ENCODE peak calls at places on chromosomes 4 and X, in nine cellular contexts. J is fibroblast of the aortic adventitia, F is cardiac muscle cell, Q is GM12878, I is A673, W is HFFc6, G is heart right ventricle, C is Calu3, N is uterus. V is an unnamed sample.

GRCh38 chr4:101197350-101197749 is 150.0 kb downstream of the PPP3CA start:
- DNase-seq in J (no peak), F (no peak), Q (no peak), I (no peak), W (no peak), G (no peak), C (no peak), N (no peak), V (no peak)

GRCh38 chr4:28402751-28403150 is 1542.1 kb downstream of the STIM2 start:
- DNase-seq in J (no peak), F (no peak), Q (no peak), I (no peak), W (no peak), G (no peak), C (no peak), N (no peak), V (no peak)

GRCh38 chr4:118281611-118282442 is 71.0 kb downstream of the PRSS12 start:
- DNase-seq in J (peak; percentile 49), F (peak; percentile 35), Q (no peak), I (peak; percentile 59), W (peak; percentile 77), G (no peak), C (no peak), N (no peak), V (no peak)

GRCh38 chr4:187480146-187481145 is 515.1 kb upstream of the ZFP42 start:
- DNase-seq in J (no peak), F (peak; percentile 2), Q (no peak), I (no peak), W (peak; percentile 77), G (no peak), C (no peak), N (no peak), V (no peak)

GRCh38 chr4:157220026-157220881 is at the start of gene GRIA2:
- DNase-seq in J (peak; percentile 50), F (peak; percentile 66), Q (no peak), I (peak; percentile 80), W (no peak), G (peak; percentile 32), C (no peak), N (peak; percentile 68), V (peak; percentile 22)

GRCh38 chr4:81723927-81724587 is 252.3 kb upstream of the RASGEF1B start:
- DNase-seq in J (peak; percentile 5), F (peak; percentile 55), Q (no peak), I (no peak), W (no peak), G (peak; percentile 33), C (no peak), N (peak; percentile 21), V (no peak)

GRCh38 chr4:24328711-24329110 is 255.6 kb downstream of the DHX15 start:
- DNase-seq in J (no peak), F (no peak), Q (no peak), I (no peak), W (no peak), G (no peak), C (no peak), N (no peak), V (no peak)

GRCh38 chr4:98572697-98573096 is 85.7 kb downstream of the TSPAN5 start:
- DNase-seq in J (no peak), F (no peak), Q (no peak), I (no peak), W (no peak), G (no peak), C (no peak), N (no peak), V (no peak)

GRCh38 chr4:176967586-176967985 is 174.9 kb upstream of the VEGFC start:
- DNase-seq in J (no peak), F (no peak), Q (no peak), I (no peak), W (no peak), G (no peak), C (no peak), N (no peak), V (no peak)

GRCh38 chr4:38366451-38366850 is 297.5 kb upstream of the KLF3 start:
- DNase-seq in J (peak; percentile 70), F (peak; percentile 60), Q (no peak), I (peak; percentile 68), W (no peak), G (peak; percentile 18), C (no peak), N (no peak), V (no peak)

GRCh38 chr4:3477750-3478430 is 14.8 kb downstream of the DOK7 start:
- DNase-seq in J (no peak), F (no peak), Q (no peak), I (no peak), W (no peak), G (no peak), C (no peak), N (no peak), V (no peak)

GRCh38 chr4:154507170-154507569 is 15.6 kb upstream of the DCHS2 start:
- DNase-seq in J (no peak), F (no peak), Q (no peak), I (no peak), W (no peak), G (no peak), C (peak; percentile 44), N (no peak), V (no peak)

GRCh38 chr4:154511990-154512389 is 20.4 kb upstream of the DCHS2 start:
- DNase-seq in J (no peak), F (no peak), Q (no peak), I (no peak), W (no peak), G (no peak), C (no peak), N (no peak), V (no peak)

GRCh38 chr4:154503598-154503997 is 12.0 kb upstream of the DCHS2 start:
- DNase-seq in J (peak; percentile 32), F (peak; percentile 31), Q (no peak), I (peak; percentile 37), W (peak; percentile 6), G (no peak), C (peak; percentile 5), N (no peak), V (no peak)

GRCh38 chr4:154506253-154506652 is 14.7 kb upstream of the DCHS2 start:
- DNase-seq in J (peak; percentile 52), F (peak; percentile 56), Q (no peak), I (peak; percentile 47), W (peak; percentile 30), G (no peak), C (peak; percentile 8), N (no peak), V (no peak)
- TF ChIP-seq CTCF in J (peak; percentile 50), F (peak; percentile 52), Q (peak; percentile 61), I (peak; percentile 61), W (peak; percentile 74), G (peak; percentile 59), C (peak; percentile 10), N (peak; percentile 81), V (peak; percentile 52)

DNA sequence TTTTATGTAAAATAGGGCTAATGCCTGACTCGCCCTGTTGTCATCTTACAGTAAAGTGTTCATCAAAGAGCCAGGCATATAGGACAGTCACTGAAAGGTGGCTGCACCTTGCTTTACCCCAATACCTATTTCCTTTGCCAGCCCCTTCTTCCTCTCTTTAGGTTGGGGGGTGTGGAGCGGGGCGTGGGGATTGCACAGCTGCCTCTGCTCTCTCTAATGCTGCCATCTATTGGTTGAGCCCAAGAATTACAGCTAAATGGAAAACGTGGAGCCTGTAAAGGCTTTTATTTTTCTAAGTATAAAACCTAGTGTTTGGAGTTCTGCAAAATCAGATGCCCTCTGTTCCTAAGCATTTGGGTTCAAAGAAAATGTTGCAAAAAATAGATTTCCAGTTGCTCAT is 47.7 kb downstream of the ATG4A start:
- DNase-seq in J (no peak), F (no peak), Q (no peak), I (peak; percentile 12), W (peak; percentile 23), G (no peak), C (peak; percentile 3), N (no peak), V (no peak)
- TF ChIP-seq CTCF in J (peak; percentile 50), F (peak; percentile 60), Q (peak; percentile 44), I (peak; percentile 66), W (peak; percentile 75), G (peak; percentile 56), C (no peak), N (no peak), V (peak; percentile 6)

GRCh38 chr4:147014946-147015345 is 69.3 kb upstream of the TTC29 start:
- DNase-seq in J (no peak), F (no peak), Q (no peak), I (no peak), W (no peak), G (no peak), C (no peak), N (no peak), V (no peak)

GRCh38 chr4:147025042-147025441 is 79.4 kb upstream of the TTC29 start:
- DNase-seq in J (no peak), F (no peak), Q (no peak), I (no peak), W (no peak), G (no peak), C (no peak), N (no peak), V (no peak)

GRCh38 chr4:147015531-147015930 is 69.9 kb upstream of the TTC29 start:
- DNase-seq in J (peak; percentile 10), F (no peak), Q (no peak), I (no peak), W (no peak), G (no peak), C (no peak), N (no peak), V (no peak)

GRCh38 chr4:147017081-147017480 is 71.4 kb upstream of the TTC29 start:
- DNase-seq in J (no peak), F (peak; percentile 24), Q (no peak), I (no peak), W (no peak), G (no peak), C (no peak), N (no peak), V (no peak)

GRCh38 chr4:147019061-147019460 is 73.4 kb upstream of the TTC29 start:
- DNase-seq in J (peak; percentile 77), F (peak; percentile 77), Q (no peak), I (peak; percentile 71), W (peak; percentile 55), G (peak; percentile 63), C (peak; percentile 65), N (peak; percentile 58), V (no peak)
- TF ChIP-seq CTCF in J (peak; percentile 74), F (peak; percentile 70), Q (peak; percentile 78), I (peak; percentile 72), W (peak; percentile 89), G (peak; percentile 76), C (peak; percentile 27), N (peak; percentile 61), V (peak; percentile 63)

DNA sequence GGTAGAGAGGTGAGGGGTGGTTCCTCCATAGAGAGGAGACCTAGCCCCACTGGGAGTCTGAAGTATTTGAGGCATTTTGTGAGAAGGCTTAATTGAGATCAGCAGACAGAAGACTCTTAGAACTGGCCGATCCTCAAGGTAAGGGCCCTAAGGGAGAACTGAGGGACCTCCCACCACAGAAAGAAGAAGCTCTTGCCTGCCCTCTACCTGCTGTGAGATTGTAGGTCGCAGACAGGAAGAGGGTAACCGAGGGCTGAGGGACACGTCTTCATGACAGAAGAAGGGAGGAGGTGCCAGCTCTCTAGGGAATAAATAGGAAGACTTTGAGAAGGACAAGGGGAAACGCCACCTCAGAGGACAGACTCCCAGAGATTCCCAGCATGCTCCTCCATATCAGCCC is 24.1 kb upstream of the MAGEC1 start:
- DNase-seq in J (no peak), F (no peak), Q (no peak), I (no peak), W (no peak), G (no peak), C (no peak), N (no peak), V (no peak)
- TF ChIP-seq CTCF in J (no peak), F (no peak), Q (no peak), I (no peak), W (no peak), G (no peak), C (no peak), N (no peak), V (no peak)

GRCh38 chr4:134865675-134866074 is 664.1 kb upstream of the PABPC4L start:
- DNase-seq in J (no peak), F (no peak), Q (no peak), I (no peak), W (no peak), G (no peak), C (no peak), N (no peak), V (no peak)
- TF ChIP-seq CTCF in J (no peak), F (no peak), Q (no peak), I (no peak), W (peak; percentile 51), G (no peak), C (no peak), N (no peak), V (no peak)